ENCODE peak calls at places on chromosome 16, in nine cellular contexts. X is uterus; W is fibroblast of pulmonary artery; T is left ventricle myocardium inferior; D is HepG2; Y is hepatocyte; E is CD4-positive, alpha-beta T cell; V is ovary; H is thyroid gland. U is an unnamed sample.

GRCh38 chr16:87436225-87437172 is 44.4 kb downstream of the MAP1LC3B start:
- DNase-seq in X (no peak), W (peak; percentile 63), T (no peak), D (no peak), Y (no peak), E (no peak), V (peak; percentile 63), H (no peak), U (no peak)

GRCh38 chr16:177981-178676 is 1.6 kb downstream of the HBA1 start:
- DNase-seq in X (no peak), W (no peak), T (no peak), D (no peak), Y (no peak), E (no peak), V (no peak), H (no peak), U (no peak)

GRCh38 chr16:30853758-30854157 is 40.1 kb downstream of the BCL7C start:
- DNase-seq in X (no peak), W (no peak), T (no peak), D (no peak), Y (no peak), E (no peak), V (no peak), H (no peak), U (no peak)

GRCh38 chr16:64408699-64409098 is 713.2 kb downstream of the CDH11 start:
- DNase-seq in X (no peak), W (no peak), T (no peak), D (no peak), Y (no peak), E (no peak), V (no peak), H (no peak), U (no peak)

GRCh38 chr16:30948087-30948955 is 547 bp upstream of the ORAI3 start:
- DNase-seq in X (peak; percentile 94), W (peak; percentile 99), T (peak; percentile 83), D (peak; percentile 82), Y (peak; percentile 99), E (no peak), V (peak; percentile 97), H (peak; percentile 99), U (peak; percentile 66)

GRCh38 chr16:85854935-85855334 is 44.0 kb upstream of the IRF8 start:
- DNase-seq in X (no peak), W (no peak), T (no peak), D (no peak), Y (no peak), E (no peak), V (no peak), H (no peak), U (no peak)

GRCh38 chr16:80202831-80203230 is 338.0 kb upstream of the DYNLRB2 start:
- DNase-seq in X (no peak), W (no peak), T (no peak), D (no peak), Y (no peak), E (no peak), V (no peak), H (no peak), U (no peak)

GRCh38 chr16:78742501-78743283 is 643.2 kb downstream of the WWOX start:
- DNase-seq in X (no peak), W (peak; percentile 7), T (no peak), D (no peak), Y (peak; percentile 57), E (peak; percentile 63), V (no peak), H (no peak), U (peak; percentile 57)

GRCh38 chr16:74607310-74607966 is 524 bp upstream of the GLG1 start:
- DNase-seq in X (no peak), W (no peak), T (no peak), D (peak; percentile 68), Y (no peak), E (no peak), V (no peak), H (no peak), U (no peak)

GRCh38 chr16:588639-588888 is 1.3 kb upstream of the RAB40C start:
- DNase-seq in X (peak; percentile 42), W (peak; percentile 69), T (no peak), D (no peak), Y (peak; percentile 82), E (peak; percentile 60), V (peak; percentile 44), H (peak; percentile 61), U (peak; percentile 62)

GRCh38 chr16:12257926-12258561 is 281.5 kb downstream of the SNX29 start:
- DNase-seq in X (no peak), W (no peak), T (no peak), D (peak; percentile 95), Y (peak; percentile 67), E (no peak), V (no peak), H (no peak), U (no peak)
- TF ChIP-seq CTCF in X (no peak), W (no peak), T (peak; percentile 33), D (peak; percentile 100), Y (peak; percentile 35), E (no peak), V (no peak), H (no peak), U (no peak)

GRCh38 chr16:9112166-9112843 is 20.9 kb downstream of the HAPSTR1 start:
- DNase-seq in X (no peak), W (no peak), T (no peak), D (peak; percentile 72), Y (no peak), E (no peak), V (no peak), H (no peak), U (no peak)

GRCh38 chr16:9113707-9114106 is 22.3 kb downstream of the HAPSTR1 start:
- DNase-seq in X (no peak), W (no peak), T (no peak), D (no peak), Y (no peak), E (no peak), V (no peak), H (no peak), U (no peak)

GRCh38 chr16:9114112-9114511 is 22.7 kb downstream of the HAPSTR1 start:
- DNase-seq in X (no peak), W (no peak), T (no peak), D (no peak), Y (no peak), E (no peak), V (no peak), H (no peak), U (no peak)

GRCh38 chr16:9114842-9115241 is 23.4 kb downstream of the HAPSTR1 start:
- DNase-seq in X (no peak), W (no peak), T (no peak), D (no peak), Y (no peak), E (no peak), V (no peak), H (no peak), U (no peak)

DNA sequence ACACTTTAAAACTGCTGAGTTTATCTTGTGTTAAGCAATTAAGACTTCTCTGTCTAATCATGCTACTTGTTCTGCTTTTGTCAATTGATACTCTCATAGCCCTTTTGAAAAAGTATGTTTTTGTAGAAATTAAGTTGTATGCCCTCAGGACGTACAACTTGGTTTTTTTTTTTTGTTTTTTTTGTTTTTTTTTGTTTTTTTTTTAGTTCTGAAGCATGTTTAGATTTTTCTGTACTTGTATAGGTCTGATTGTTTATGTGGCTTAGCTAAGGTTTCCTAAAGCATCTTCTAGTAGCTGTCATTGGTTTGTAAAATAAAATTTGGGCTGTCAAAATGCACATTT is 21.4 kb downstream of the HAPSTR1 start:
- DNase-seq in X (no peak), W (no peak), T (no peak), D (no peak), Y (no peak), E (no peak), V (no peak), H (no peak), U (no peak)
- TF ChIP-seq CTCF in X (no peak), W (no peak), T (no peak), D (no peak), Y (no peak), E (no peak), V (no peak), H (no peak), U (no peak)

GRCh38 chr16:55370762-55371482 is 46.9 kb downstream of the IRX6 start:
- DNase-seq in X (peak; percentile 27), W (peak; percentile 24), T (peak; percentile 75), D (peak; percentile 7), Y (peak; percentile 77), E (no peak), V (peak; percentile 55), H (peak; percentile 69), U (no peak)
- TF ChIP-seq CTCF in X (peak; percentile 23), W (peak; percentile 24), T (peak; percentile 69), D (peak; percentile 77), Y (peak; percentile 83), E (no peak), V (no peak), H (no peak), U (no peak)

GRCh38 chr16:67655363-67655762 is 4.7 kb downstream of the ACD start:
- DNase-seq in X (no peak), W (no peak), T (no peak), D (no peak), Y (no peak), E (no peak), V (no peak), H (no peak), U (no peak)

GRCh38 chr16:67654069-67654911 is 5.8 kb downstream of the ACD start:
- DNase-seq in X (no peak), W (no peak), T (no peak), D (no peak), Y (no peak), E (no peak), V (no peak), H (no peak), U (no peak)

GRCh38 chr16:67651847-67652246 is 6.9 kb downstream of the CARMIL2 start:
- DNase-seq in X (no peak), W (no peak), T (no peak), D (no peak), Y (no peak), E (no peak), V (no peak), H (no peak), U (no peak)

GRCh38 chr16:67652578-67653130 is 7.4 kb downstream of the ACD start:
- DNase-seq in X (peak; percentile 18), W (no peak), T (no peak), D (no peak), Y (peak; percentile 67), E (no peak), V (no peak), H (no peak), U (no peak)

DNA sequence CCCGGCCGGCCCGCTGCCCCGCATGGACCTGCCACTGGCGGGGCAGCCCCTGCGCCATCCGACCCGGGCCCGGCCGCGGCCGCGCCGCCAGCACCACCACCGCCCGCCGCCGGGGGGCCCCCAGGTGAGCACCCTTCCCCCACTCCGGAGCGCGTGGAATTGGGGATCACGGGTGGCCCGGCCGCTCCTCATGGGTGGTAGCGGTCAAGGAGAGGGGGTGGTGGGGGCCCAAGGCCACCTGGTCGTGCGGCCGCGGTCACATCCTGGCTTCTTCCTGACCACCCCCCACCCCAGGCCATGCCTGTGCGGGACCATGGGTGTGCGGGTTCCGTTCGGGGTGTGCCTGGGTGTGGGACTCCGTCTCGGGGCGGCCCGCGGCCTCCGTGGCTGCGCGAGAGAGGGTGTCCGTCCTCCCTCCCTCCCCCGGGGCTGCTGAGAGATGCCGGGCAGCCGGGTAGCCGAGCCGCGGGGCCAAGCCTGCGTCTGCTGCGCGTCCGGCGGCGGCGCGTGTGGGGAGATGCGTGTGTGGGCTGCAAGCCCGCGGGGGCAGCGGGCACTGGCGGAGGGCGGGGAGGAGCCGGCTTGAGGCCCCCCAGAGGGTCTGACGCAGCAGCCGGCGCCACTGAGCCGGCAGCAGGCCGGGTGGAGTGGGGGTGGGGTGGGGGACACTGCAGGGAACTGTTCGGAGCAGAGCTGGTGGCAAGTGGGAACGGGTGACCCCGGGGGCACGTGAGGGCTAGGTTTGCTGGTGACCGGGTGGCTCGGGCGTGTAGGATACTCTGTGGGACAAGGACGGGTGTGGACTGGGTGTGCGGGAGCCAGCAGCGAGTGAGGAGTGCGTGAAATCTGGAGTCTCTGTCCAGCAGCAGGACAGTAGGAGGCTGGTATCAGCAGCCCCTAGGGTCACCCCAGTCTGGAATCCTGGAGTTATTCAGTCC is 6.7 kb downstream of the ACD start:
- DNase-seq in X (no peak), W (no peak), T (no peak), D (no peak), Y (peak; percentile 52), E (no peak), V (no peak), H (no peak), U (no peak)
- TF ChIP-seq CTCF in X (no peak), W (no peak), T (no peak), D (no peak), Y (peak; percentile 7), E (no peak), V (peak; percentile 21), H (no peak), U (no peak)

U was measured in GM13976.